ENCODE peak calls at places on chromosomes 7 and 10, in four cellular contexts. F is stomach, O is sigmoid colon, D is transverse colon. J is an unnamed sample.
A peak's percentile ranks its signal among the peaks of the same experiment; 100 is the strongest.

GRCh38 chr10:48247680-48248079 is 26.8 kb downstream of the FRMPD2 start:
- DNase-seq in O (peak; percentile 36), D (no peak), F (no peak), J (no peak)

GRCh38 chr7:37394158-37394557 is 54.5 kb downstream of the ELMO1 start:
- DNase-seq in D (no peak), O (no peak), F (no peak), J (no peak)

GRCh38 chr10:50501478-50501877 is 122.3 kb downstream of the SGMS1 start:
- DNase-seq in D (no peak), F (no peak), O (no peak), J (no peak)

GRCh38 chr7:50868426-50869100 is 85.9 kb upstream of the GRB10 start:
- DNase-seq in F (no peak), O (no peak), D (no peak), J (no peak)

GRCh38 chr10:48363617-48364355 is 57.3 kb downstream of the MAPK8 start:
- DNase-seq in O (no peak), D (peak; percentile 11), F (peak; percentile 29), J (peak; percentile 8)

GRCh38 chr10:129725890-129726631 is 238.0 kb downstream of the EBF3 start:
- DNase-seq in F (no peak), D (no peak), O (no peak), J (no peak)

GRCh38 chr10:100502926-100503480 is 16.7 kb downstream of the SEC31B start:
- DNase-seq in O (no peak), F (no peak), D (no peak), J (no peak)

GRCh38 chr7:144508702-144509101 is 105.2 kb upstream of the NOBOX start:
- DNase-seq in D (no peak), O (no peak), F (no peak), J (no peak)

GRCh38 chr10:43819464-43820225 is 171.0 kb upstream of the ZNF32 start:
- DNase-seq in D (no peak), O (no peak), F (no peak), J (no peak)

GRCh38 chr10:92290076-92290836 is 622 bp downstream of the CPEB3 start:
- DNase-seq in F (peak; percentile 61), D (peak; percentile 44), O (peak; percentile 71), J (no peak)

GRCh38 chr10:100146875-100147665 is 38.8 kb downstream of the ERLIN1 start:
- DNase-seq in O (no peak), D (no peak), F (no peak), J (no peak)

GRCh38 chr7:108112683-108113082 is 17.5 kb downstream of the LAMB4 start:
- DNase-seq in D (no peak), F (no peak), O (no peak), J (no peak)

GRCh38 chr7:108120196-108120595 is 10.0 kb downstream of the LAMB4 start:
- DNase-seq in F (no peak), O (no peak), D (no peak), J (no peak)

GRCh38 chr7:108109216-108109908 is 20.8 kb downstream of the LAMB4 start:
- DNase-seq in O (no peak), F (no peak), D (peak; percentile 16), J (peak; percentile 35)

GRCh38 chr7:108118959-108119358 is 11.2 kb downstream of the LAMB4 start:
- DNase-seq in D (no peak), F (no peak), O (no peak), J (no peak)

DNA sequence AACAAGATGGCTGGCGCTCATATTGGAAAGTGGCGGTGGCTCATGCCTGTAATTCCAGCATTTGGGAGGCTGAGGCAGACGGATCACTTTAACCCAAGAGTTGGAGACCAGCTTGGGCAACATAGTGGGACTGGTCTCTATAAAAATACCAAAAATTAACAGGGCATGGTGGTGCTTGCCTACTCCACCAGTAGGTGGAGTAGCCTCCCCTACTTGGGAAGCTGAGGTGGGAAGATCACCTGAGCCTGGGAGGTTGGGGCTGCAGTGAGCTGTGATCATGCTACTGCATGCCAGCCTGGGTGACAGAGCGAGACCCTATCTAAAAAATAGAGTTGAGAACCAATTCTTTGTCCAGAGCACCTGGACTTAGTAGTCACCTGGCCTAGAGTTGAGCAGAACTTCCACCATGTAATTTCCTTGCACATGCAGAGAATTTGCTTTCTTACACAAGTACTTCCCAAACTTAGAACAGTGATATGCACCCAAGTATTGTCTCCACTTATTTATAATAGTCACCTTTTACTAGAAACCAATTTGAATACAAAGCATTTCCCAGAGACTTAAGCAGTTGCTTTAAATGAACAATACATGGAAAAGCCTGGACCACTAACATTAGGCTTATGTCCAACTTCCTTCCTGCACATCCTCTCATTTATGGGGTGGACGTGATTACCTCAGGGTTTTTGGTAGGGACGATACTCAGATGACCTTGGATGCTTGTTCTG is 15.9 kb downstream of the LAMB4 start:
- DNase-seq in F (no peak), D (no peak), O (no peak), J (peak; percentile 22)
- TF ChIP-seq CTCF in F (no peak), D (no peak), O (no peak), J (peak; percentile 21)

GRCh38 chr10:132503581-132504421 is 33.8 kb upstream of the INPP5A start:
- DNase-seq in O (peak; percentile 60), D (no peak), F (no peak), J (no peak)
- TF ChIP-seq POLR2AphosphoS5 in O (no peak), D (no peak), F (no peak), J (no peak)

DNA sequence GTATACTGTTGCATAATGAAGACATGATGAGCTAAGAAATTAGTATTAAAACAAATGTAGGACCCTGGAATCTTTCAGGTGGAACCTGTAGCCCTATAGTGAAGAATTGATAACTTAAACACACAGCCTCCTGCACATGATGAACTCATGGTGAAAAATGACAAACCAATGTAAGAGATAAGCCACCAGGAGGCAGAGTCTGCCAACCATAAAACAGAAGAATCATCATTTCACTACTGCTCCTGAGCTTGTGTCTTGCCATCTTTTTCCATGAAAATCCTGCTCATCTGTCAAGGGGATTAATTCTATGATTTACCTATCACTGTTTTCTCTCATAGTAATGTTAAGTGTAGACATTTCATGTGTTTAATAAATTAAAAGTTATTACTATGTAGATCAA is 363.9 kb downstream of the MALRD1 start:
- DNase-seq in O (no peak), D (no peak), F (no peak), J (no peak)
- TF ChIP-seq CTCF in O (peak; percentile 28), D (peak; percentile 37), F (no peak), J (no peak)

GRCh38 chr10:110508389-110508788 is 10.7 kb downstream of the DUSP5 start:
- DNase-seq in O (peak; percentile 47), F (no peak), D (no peak), J (no peak)

GRCh38 chr10:110509560-110509959 is 11.9 kb downstream of the DUSP5 start:
- DNase-seq in O (no peak), F (no peak), D (no peak), J (no peak)

GRCh38 chr10:110510086-110510485 is 12.4 kb downstream of the DUSP5 start:
- DNase-seq in D (no peak), O (no peak), F (no peak), J (no peak)

GRCh38 chr10:110507303-110507702 is 9.6 kb downstream of the DUSP5 start:
- DNase-seq in F (no peak), D (no peak), O (no peak), J (no peak)

GRCh38 chr10:110508806-110509544 is 11.3 kb downstream of the DUSP5 start:
- DNase-seq in O (peak; percentile 67), D (no peak), F (no peak), J (no peak)
- TF ChIP-seq POLR2AphosphoS5 in O (no peak), D (no peak), F (no peak), J (no peak)

DNA sequence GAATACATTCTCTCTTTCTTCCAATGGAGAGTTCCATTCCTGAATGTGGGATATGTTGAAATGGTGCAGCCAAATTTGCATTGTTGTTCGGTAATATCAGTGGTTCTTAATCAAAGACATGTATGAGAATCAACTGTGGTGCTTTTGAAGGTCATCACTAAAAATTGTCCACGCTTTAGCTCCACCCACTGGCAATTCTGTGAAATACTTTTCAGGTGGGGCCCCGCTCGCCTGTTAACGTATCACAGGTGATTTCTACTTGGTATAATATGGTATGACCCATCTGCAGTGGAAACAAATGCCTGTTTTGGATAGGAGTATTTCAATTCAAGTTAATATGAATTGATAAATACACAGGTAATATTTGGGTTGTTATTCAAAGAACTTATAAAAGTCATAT is 178.4 kb downstream of the NSUN6 start:
- DNase-seq in F (no peak), D (no peak), O (no peak), J (no peak)
- TF ChIP-seq CTCF in F (no peak), D (no peak), O (no peak), J (no peak)

DNA sequence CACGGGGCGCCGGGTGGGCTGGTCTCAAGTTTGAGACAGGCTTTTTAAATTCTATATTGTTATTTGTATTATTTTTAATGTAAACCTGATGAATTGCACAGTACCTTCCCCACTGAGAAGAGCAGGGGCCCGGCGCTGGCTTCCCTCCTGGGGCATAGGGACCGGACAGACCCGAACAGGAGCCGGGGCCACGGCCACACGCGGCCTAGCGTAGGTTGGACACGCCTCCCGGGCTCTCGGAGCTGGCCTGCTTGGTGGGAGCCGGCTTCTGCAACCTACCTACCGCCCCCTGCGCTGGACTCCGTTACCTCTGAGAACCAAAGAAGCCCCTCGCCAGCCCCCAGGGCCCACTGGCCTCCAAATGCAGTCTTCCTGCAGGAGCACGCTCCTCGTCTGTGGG is 19.8 kb upstream of the LANCL2 start:
- DNase-seq in O (no peak), D (no peak), F (no peak), J (no peak)
- TF ChIP-seq POLR2AphosphoS5 in O (no peak), D (no peak), F (no peak), J (no peak)

DNA sequence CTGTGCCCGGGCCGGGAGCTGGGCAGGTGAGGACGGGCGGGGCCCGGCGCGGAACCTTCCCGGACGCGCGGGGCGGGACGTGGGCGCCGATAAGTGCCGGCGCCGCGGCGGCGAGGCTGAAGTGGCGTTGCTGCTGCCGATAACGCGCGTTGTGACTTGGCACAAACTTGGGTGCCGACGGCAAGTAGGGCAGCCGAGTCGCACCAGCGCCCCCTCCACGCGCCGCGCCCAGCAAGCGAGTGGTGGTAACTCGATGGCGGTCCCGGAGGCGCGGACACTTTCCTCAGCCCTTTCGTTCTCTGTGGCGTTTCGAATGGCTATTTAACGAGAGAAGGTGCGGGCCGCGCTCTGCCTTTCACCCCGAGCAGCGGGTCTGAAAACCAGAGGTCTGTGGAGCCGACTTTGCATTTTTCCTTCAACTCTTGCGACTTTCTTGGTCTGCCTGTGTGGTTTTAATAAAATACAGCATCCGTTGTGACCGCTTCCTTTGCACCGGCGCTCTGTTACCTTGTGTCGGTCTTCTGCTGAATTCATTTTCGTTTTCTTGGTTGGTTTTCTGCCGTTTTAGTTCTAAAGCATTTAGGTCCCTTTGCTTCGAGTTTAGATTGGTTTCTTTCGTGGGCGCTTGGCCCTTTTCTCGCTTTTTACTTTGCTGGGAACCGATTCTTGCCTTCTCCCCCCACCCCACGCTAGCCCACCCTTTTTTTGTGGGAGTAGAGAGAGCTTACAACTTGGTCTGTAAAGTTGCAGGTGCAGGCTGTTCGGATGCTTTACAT is 704 bp downstream of the STK17A start:
- DNase-seq in F (peak; percentile 79), D (peak; percentile 74), O (peak; percentile 84), J (peak; percentile 60)
- TF ChIP-seq CTCF in F (no peak), D (no peak), O (no peak), J (peak; percentile 16)

DNA sequence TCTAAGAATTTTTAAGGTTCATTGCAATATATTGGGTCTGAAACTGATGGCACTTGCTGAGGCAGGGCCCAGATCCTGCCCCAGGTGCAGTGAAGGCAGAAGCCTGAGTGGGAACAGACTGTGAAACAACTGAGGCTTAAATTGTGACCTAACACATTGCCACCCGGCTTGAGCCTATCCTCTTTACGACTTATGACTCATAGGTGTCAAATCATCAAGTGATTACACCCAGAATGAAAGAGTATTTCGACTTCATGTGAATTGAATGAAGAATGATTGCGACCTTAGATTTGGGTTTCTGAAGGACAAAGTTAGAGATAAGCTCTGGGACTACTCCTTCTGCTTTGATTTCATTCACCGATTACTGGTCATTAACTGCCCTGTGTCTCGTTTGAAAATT is 200.9 kb downstream of the CREB5 start:
- DNase-seq in F (no peak), O (no peak), D (no peak), J (no peak)
- TF ChIP-seq POLR2AphosphoS5 in F (no peak), O (no peak), D (no peak), J (no peak)